ENCODE peak calls at places on chromosome 7, in six cellular contexts. R is AG04450; G is EL; S is pancreas; F is OCI-LY7; B is stimulated activated naive CD4-positive, alpha-beta T cell. E is an unnamed sample.

GRCh38 chr7:157432957-157433576 is 96.3 kb downstream of the DNAJB6 start:
- DNase-seq in R (no peak), G (peak), S (peak), F (peak), B (peak), E (no peak)

GRCh38 chr7:108805808-108806397 is 236.2 kb downstream of the DNAJB9 start:
- DNase-seq in R (no peak), G (peak), S (no peak), F (peak), B (no peak), E (no peak)

GRCh38 chr7:30886608-30887011 is 25.0 kb upstream of the AQP1 start:
- DNase-seq in R (no peak), G (no peak), S (no peak), F (no peak), B (no peak), E (no peak)

GRCh38 chr7:44277391-44277790 is 48.0 kb downstream of the CAMK2B start:
- DNase-seq in R (no peak), G (no peak), S (peak), F (no peak), B (no peak), E (no peak)

GRCh38 chr7:155090647-155091046 is 20.5 kb downstream of the HTR5A start:
- DNase-seq in R (no peak), G (no peak), S (no peak), F (no peak), B (no peak), E (no peak)

GRCh38 chr7:89559596-89559995 is 594.7 kb upstream of the STEAP1 start:
- DNase-seq in R (no peak), G (no peak), S (no peak), F (no peak), B (no peak), E (no peak)

GRCh38 chr7:12303507-12303906 is 92.4 kb downstream of the TMEM106B start:
- DNase-seq in R (no peak), G (no peak), S (no peak), F (no peak), B (no peak), E (no peak)

GRCh38 chr7:157158400-157158799 is 19.7 kb downstream of the UBE3C start:
- DNase-seq in R (no peak), G (no peak), S (no peak), F (no peak), B (no peak), E (peak)

GRCh38 chr7:156014201-156014600 is 201.9 kb upstream of the SHH start:
- DNase-seq in R (no peak), G (no peak), S (no peak), F (no peak), B (no peak), E (no peak)

GRCh38 chr7:5773661-5774086 is 7.8 kb downstream of the RNF216 start:
- DNase-seq in R (peak), G (peak), S (no peak), F (no peak), B (no peak), E (peak)

GRCh38 chr7:138587485-138587884 is 113.7 kb downstream of the SVOPL start:
- DNase-seq in R (no peak), G (no peak), S (no peak), F (no peak), B (no peak), E (no peak)

GRCh38 chr7:45171946-45172345 is 14.4 kb downstream of the RAMP3 start:
- DNase-seq in R (no peak), G (no peak), S (peak), F (no peak), B (no peak), E (no peak)

GRCh38 chr7:26156454-26157365 is 4.7 kb downstream of the NFE2L3 start:
- DNase-seq in R (peak), G (peak), S (no peak), F (peak), B (peak), E (peak)

GRCh38 chr7:70156052-70156451 is 557.8 kb downstream of the AUTS2 start:
- DNase-seq in R (no peak), G (no peak), S (no peak), F (no peak), B (no peak), E (no peak)

E was measured in pulmonary artery endothelial cell.